ENCODE peak calls at places on chromosomes 5 and 9, in seven cellular contexts. F is MM.1S; C is CD8-positive, alpha-beta memory T cell; R is CD4-positive, alpha-beta memory T cell; Q is transverse colon; E is CD8-positive, alpha-beta T cell; U is RWPE2. S is an unnamed sample.

GRCh38 chr9:128276574-128277270 is 646 bp downstream of the SWI5 start:
- DNase-seq in C (no peak), Q (no peak), E (no peak), R (no peak), U (no peak), F (no peak), S (no peak)

GRCh38 chr9:28264368-28264767 is 691.1 kb upstream of the C9orf72 start:
- DNase-seq in U (peak), Q (no peak), E (no peak), F (no peak), R (no peak), C (no peak), S (no peak)

GRCh38 chr5:176821441-176821840 is 11.1 kb downstream of the UNC5A start:
- DNase-seq in R (no peak), C (no peak), F (no peak), Q (no peak), U (no peak), E (no peak), S (no peak)

GRCh38 chr5:168128154-168128553 is 163.3 kb upstream of the WWC1 start:
- DNase-seq in E (no peak), F (no peak), Q (no peak), U (no peak), C (no peak), R (no peak), S (no peak)

GRCh38 chr9:304519-305185 is 90.0 kb downstream of the DOCK8 start:
- DNase-seq in Q (no peak), R (peak), U (no peak), C (no peak), E (no peak), F (no peak), S (no peak)

GRCh38 chr5:85545129-85545528 is 1072.6 kb upstream of the COX7C start:
- DNase-seq in C (no peak), F (no peak), Q (no peak), U (no peak), R (no peak), E (no peak), S (no peak)

GRCh38 chr5:160938532-160938931 is 86.5 kb upstream of the ATP10B start:
- DNase-seq in C (no peak), Q (peak), R (no peak), F (no peak), U (peak), E (no peak), S (no peak)

GRCh38 chr9:13661014-13661413 is 381.5 kb upstream of the MPDZ start:
- DNase-seq in R (no peak), Q (no peak), C (no peak), U (no peak), F (peak), E (no peak), S (no peak)

GRCh38 chr9:93132946-93133640 is 958 bp downstream of the NINJ1 start:
- DNase-seq in E (no peak), R (no peak), U (no peak), Q (peak), F (no peak), C (no peak), S (no peak)

GRCh38 chr9:129208191-129209091 is 30.4 kb upstream of the IER5L start:
- DNase-seq in C (peak), E (no peak), F (no peak), Q (no peak), R (no peak), U (no peak), S (peak)

GRCh38 chr9:109956811-109957440 is 176.9 kb downstream of the PALM2AKAP2 start:
- DNase-seq in C (no peak), E (no peak), U (no peak), Q (no peak), F (no peak), R (no peak), S (no peak)

GRCh38 chr5:127950707-127951356 is 132.7 kb upstream of the SLC12A2 start:
- DNase-seq in Q (no peak), F (no peak), E (no peak), U (no peak), C (no peak), R (no peak), S (no peak)

GRCh38 chr9:129136446-129137049 is 25.3 kb downstream of the PTPA start:
- DNase-seq in F (no peak), E (no peak), Q (no peak), U (no peak), C (no peak), R (no peak), S (no peak)

GRCh38 chr5:122101636-122102285 is 23.7 kb upstream of the LOX start:
- DNase-seq in F (peak), E (no peak), U (no peak), Q (no peak), R (no peak), C (no peak), S (no peak)

GRCh38 chr9:137740311-137740710 is 121.5 kb downstream of the EHMT1 start:
- DNase-seq in C (no peak), R (no peak), Q (no peak), U (no peak), F (no peak), E (no peak), S (no peak)

GRCh38 chr5:170565077-170565476 is 61.3 kb downstream of the KCNIP1 start:
- DNase-seq in C (no peak), Q (no peak), F (no peak), R (no peak), E (no peak), U (no peak), S (no peak)

GRCh38 chr9:114911167-114911821 is 19.1 kb downstream of the TNFSF8 start:
- DNase-seq in R (no peak), E (no peak), F (no peak), U (no peak), C (no peak), Q (no peak), S (peak)

GRCh38 chr5:147306351-147306750 is 71.5 kb downstream of the STK32A start:
- DNase-seq in F (no peak), R (no peak), C (no peak), Q (no peak), E (no peak), U (no peak), S (no peak)

GRCh38 chr5:147305147-147305546 is 70.3 kb downstream of the STK32A start:
- DNase-seq in E (no peak), C (no peak), R (no peak), F (no peak), U (no peak), Q (no peak), S (no peak)

GRCh38 chr5:147307170-147307569 is 72.3 kb downstream of the STK32A start:
- DNase-seq in R (no peak), C (no peak), F (no peak), U (no peak), E (no peak), Q (no peak), S (no peak)

GRCh38 chr5:147310059-147310704 is 75.4 kb downstream of the STK32A start:
- DNase-seq in F (no peak), U (peak), C (no peak), E (no peak), Q (peak), R (no peak), S (no peak)
- H3K27ac ChIP-seq in F (no peak), U (peak), C (no peak), E (no peak), Q (peak), R (no peak), S (no peak)

GRCh38 chr9:19102181-19102630 is 498 bp downstream of the HAUS6 start:
- DNase-seq in U (no peak), E (peak), F (peak), Q (peak), C (peak), R (peak), S (no peak)
- H3K27ac ChIP-seq in U (peak), E (peak), F (peak), Q (peak), C (peak), R (peak), S (no peak)

GRCh38 chr5:146290318-146290717 is 48.3 kb upstream of the POU4F3 start:
- DNase-seq in R (no peak), U (no peak), Q (no peak), C (no peak), E (no peak), F (no peak), S (no peak)
- H3K27ac ChIP-seq in R (no peak), U (no peak), Q (no peak), C (no peak), E (no peak), F (no peak), S (no peak)

GRCh38 chr9:131654857-131655577 is 84.9 kb downstream of the RAPGEF1 start:
- DNase-seq in R (no peak), E (no peak), F (peak), U (no peak), Q (peak), C (no peak), S (no peak)
- H3K27ac ChIP-seq in R (peak), E (no peak), F (peak), U (no peak), Q (peak), C (no peak), S (no peak)

DNA sequence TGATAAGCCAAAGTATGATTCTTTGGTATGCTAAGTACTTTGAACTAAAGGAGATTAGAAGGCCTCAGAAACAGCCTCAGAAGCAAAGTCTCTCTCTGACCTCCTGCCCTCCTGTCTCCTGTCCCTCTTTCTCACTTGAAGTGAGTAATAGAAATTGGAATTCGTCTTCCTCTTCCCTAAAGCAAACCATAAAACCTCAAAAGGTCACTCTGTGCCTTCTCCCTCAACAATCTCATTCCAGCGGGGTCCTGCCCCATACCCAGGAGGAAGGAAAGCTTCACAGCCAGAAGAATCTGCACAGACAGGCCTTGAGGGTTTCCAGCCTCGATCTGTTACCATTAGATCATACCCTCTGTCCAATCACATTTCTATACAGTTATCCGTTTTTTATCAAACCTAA is 87.8 kb downstream of the HAPLN1 start:
- DNase-seq in U (no peak), F (no peak), R (no peak), Q (no peak), E (no peak), C (no peak), S (no peak)
- H3K27ac ChIP-seq in U (peak), F (no peak), R (no peak), Q (no peak), E (no peak), C (no peak), S (no peak)

GRCh38 chr9:134355158-134355557 is 28.9 kb downstream of the RXRA start:
- DNase-seq in E (no peak), R (no peak), C (no peak), Q (no peak), F (no peak), U (no peak), S (no peak)
- H3K27ac ChIP-seq in E (no peak), R (no peak), C (no peak), Q (peak), F (no peak), U (peak), S (no peak)

S was measured in iPS DF 6.9.